ENCODE peak calls at places on chromosomes 12 and 14, in ten cellular contexts. K is left ventricle myocardium inferior, F is cardiac muscle cell, G is hepatocyte, C is tibial artery, L is psoas muscle, J is upper lobe of right lung, E is SK-N-SH, O is ovary, W is A549. Y is an unnamed sample.

GRCh38 chr14:90830931-90831701 is 14.9 kb upstream of the TTC7B start:
- DNase-seq in C (no peak), O (no peak), L (peak; percentile 39), E (no peak), W (no peak), K (no peak), J (peak; percentile 60), G (no peak), F (no peak), Y (no peak)

GRCh38 chr14:46782281-46782680 is 130.7 kb upstream of the RPL10L start:
- DNase-seq in C (no peak), W (no peak), F (no peak), E (no peak), G (no peak), L (no peak), O (no peak), J (no peak), K (no peak), Y (no peak)

GRCh38 chr12:60123443-60124000 is 527.7 kb downstream of the SLC16A7 start:
- DNase-seq in J (no peak), F (no peak), K (no peak), O (no peak), E (no peak), L (no peak), W (no peak), G (no peak), C (no peak), Y (no peak)

GRCh38 chr14:71429900-71430299 is 502.3 kb upstream of the RGS6 start:
- DNase-seq in F (no peak), W (no peak), J (no peak), K (no peak), O (no peak), L (no peak), E (no peak), C (no peak), G (no peak), Y (no peak)

GRCh38 chr14:51750542-51750941 is 98.8 kb downstream of the FRMD6 start:
- DNase-seq in G (no peak), E (peak; percentile 8), W (peak; percentile 21), F (peak; percentile 5), J (no peak), O (no peak), L (no peak), C (no peak), K (no peak), Y (no peak)

GRCh38 chr12:104557488-104558195 is 100.9 kb downstream of the CHST11 start:
- DNase-seq in F (no peak), L (no peak), C (no peak), J (no peak), G (no peak), W (no peak), K (no peak), E (no peak), O (no peak), Y (no peak)

GRCh38 chr14:22994762-22995275 is 12.5 kb upstream of the AJUBA start:
- DNase-seq in L (no peak), K (no peak), O (no peak), G (peak; percentile 64), J (peak; percentile 72), C (no peak), W (peak; percentile 40), F (peak; percentile 49), E (peak; percentile 77), Y (no peak)

GRCh38 chr14:105987563-105987962 is 461.2 kb downstream of the TMEM121 start:
- DNase-seq in K (no peak), O (no peak), J (no peak), F (no peak), G (no peak), E (no peak), W (no peak), L (no peak), C (no peak), Y (no peak)

GRCh38 chr12:54352891-54353874 is 11.1 kb downstream of the GPR84 start:
- DNase-seq in L (no peak), E (peak; percentile 83), C (no peak), K (no peak), O (peak; percentile 62), J (no peak), W (no peak), G (peak; percentile 70), F (no peak), Y (no peak)

GRCh38 chr14:24376448-24377070 is 8.6 kb downstream of the NFATC4 start:
- DNase-seq in G (no peak), W (no peak), E (no peak), K (no peak), F (no peak), C (no peak), J (no peak), O (no peak), L (no peak), Y (no peak)

GRCh38 chr12:131038159-131038558 is 84.5 kb downstream of the ADGRD1 start:
- DNase-seq in W (no peak), K (no peak), F (no peak), O (no peak), C (no peak), E (no peak), L (no peak), J (no peak), G (no peak), Y (no peak)

GRCh38 chr12:42507589-42507988 is 82.0 kb downstream of the PRICKLE1 start:
- DNase-seq in J (no peak), G (no peak), O (no peak), L (no peak), C (no peak), W (no peak), E (peak; percentile 38), F (no peak), K (no peak), Y (no peak)

GRCh38 chr12:65462506-65462905 is 184.0 kb downstream of the MSRB3 start:
- DNase-seq in O (no peak), F (no peak), E (no peak), C (no peak), K (no peak), L (no peak), W (no peak), J (no peak), G (no peak), Y (no peak)

GRCh38 chr12:65962921-65963883 is 138.9 kb downstream of the HMGA2 start:
- DNase-seq in K (no peak), W (peak; percentile 47), G (peak; percentile 14), E (peak; percentile 5), F (peak; percentile 13), L (no peak), J (no peak), O (peak; percentile 26), C (peak; percentile 20), Y (peak; percentile 41)

DNA sequence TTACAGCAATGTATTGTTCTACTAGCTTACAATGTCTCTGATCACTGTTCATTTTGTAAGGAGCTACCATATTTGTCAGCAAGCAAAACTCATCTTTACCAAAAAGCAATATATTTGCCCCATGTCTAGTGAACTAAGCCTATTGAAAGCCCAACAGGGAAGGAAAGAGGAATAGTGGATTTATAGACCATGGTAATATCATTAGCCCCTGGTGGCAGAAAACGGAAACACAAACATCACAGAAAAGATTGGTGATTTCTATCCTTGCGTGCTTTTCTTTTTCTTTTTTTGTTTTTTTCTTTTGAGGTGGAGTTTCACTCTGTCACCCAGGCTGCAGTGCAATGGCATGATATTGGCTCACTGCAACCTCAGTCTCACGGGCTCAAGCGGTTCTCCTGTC is 1562.4 kb upstream of the TMEM132C start:
- DNase-seq in K (no peak), J (no peak), E (no peak), W (no peak), G (no peak), C (no peak), O (no peak), L (no peak), F (no peak), Y (no peak)
- TF ChIP-seq CTCF in K (no peak), J (no peak), E (peak; percentile 42), W (no peak), G (no peak), C (no peak), O (no peak), L (no peak), F (no peak), Y (no peak)

DNA sequence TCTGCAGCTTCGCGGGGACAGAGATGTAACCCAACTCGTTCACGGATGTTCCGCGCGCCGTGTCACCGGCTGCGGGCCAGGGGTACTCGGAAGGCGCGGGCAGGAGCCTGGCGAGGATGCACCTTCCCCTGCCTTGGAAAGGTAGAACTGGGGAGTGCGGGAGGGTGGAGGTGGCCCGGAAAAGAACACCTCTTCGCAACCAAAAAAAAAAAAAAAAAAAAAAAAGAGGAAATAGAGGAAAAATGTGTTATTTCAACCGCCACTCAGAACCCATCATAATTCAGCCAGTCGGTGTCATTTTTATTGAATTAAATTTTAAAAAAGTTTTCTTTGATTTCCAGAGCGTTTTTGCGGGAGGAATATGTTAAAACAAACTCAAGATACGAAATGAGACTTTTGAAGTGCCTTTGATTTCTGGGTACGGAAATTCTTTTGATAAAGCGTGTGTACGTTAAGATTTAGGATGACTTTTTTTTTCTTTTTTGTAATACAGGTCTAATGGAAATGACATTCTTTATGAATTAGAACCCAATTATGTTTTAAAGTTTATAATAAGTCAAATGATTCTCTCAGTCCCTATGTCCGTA is 8.9 kb downstream of the CDKN1B start:
- DNase-seq in L (no peak), J (peak; percentile 89), K (no peak), E (no peak), O (no peak), W (no peak), C (no peak), F (no peak), G (no peak), Y (no peak)
- H3K4me1 ChIP-seq in L (peaks cover 24% of the 10 kb centered on the region), J (peaks cover 21% of the 10 kb centered on the region), K (peaks cover 48% of the 10 kb centered on the region), E (peaks cover 10% of the 10 kb centered on the region), O (peaks cover 2% of the 10 kb centered on the region), W (peaks cover 21% of the 10 kb centered on the region), C (peaks cover 7% of the 10 kb centered on the region), F (peaks cover 9% of the 10 kb centered on the region), G (peaks cover 16% of the 10 kb centered on the region), Y (peaks cover 6% of the 10 kb centered on the region)

GRCh38 chr12:112524676-112525425 is 106.1 kb downstream of the PTPN11 start:
- DNase-seq in L (no peak), G (no peak), O (no peak), J (no peak), W (peak; percentile 47), F (no peak), E (no peak), C (no peak), K (no peak), Y (no peak)
- TF ChIP-seq CTCF in L (no peak), G (no peak), O (no peak), J (peak; percentile 8), W (no peak), F (peak; percentile 17), E (no peak), C (no peak), K (no peak), Y (no peak)

DNA sequence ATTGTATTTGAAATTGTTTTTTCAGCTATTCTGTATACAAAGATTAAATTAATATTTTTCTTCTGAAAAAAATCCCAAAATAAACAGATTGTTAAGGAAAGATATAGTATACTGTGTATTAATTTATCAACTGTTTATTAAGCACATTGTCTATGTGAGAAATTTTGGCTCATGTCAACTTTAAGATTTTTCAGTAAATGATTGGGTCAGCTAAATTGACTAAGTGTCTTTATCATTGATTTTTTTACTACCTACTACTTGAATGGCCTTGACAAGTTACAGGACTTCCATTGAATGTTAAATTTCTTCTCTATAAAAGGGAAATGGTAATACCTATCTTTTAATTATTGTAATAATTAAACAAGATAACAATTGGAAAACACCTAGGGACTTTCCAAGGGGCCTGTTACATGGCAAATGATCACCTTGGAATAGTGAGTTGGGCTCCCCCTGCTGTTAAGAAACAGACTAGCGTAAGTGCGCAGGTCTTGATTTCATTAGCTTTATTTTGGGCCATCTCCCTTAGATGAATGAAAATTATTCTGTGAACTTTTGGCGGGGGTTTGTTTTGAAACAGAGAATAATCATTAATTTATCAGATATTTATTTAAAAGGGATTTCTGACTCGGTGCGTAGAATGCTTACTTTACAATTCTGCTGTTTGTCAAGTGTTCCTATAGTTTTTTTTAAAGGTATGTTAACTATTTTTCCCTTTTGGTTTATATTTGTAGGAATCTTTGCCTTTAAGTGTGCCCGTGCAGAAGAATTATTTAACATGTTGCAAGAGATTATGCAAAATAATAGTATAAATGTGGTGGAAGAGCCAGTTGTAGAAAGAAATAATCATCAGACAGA is 14.5 kb upstream of the CCT2 start:
- DNase-seq in K (no peak), C (peak; percentile 62), G (peak; percentile 80), F (peak; percentile 81), O (peak; percentile 38), E (peak; percentile 49), W (peak; percentile 83), L (no peak), J (no peak), Y (peak; percentile 58)
- H3K4me1 ChIP-seq in K (peaks cover 18% of the 10 kb centered on the region), C (no peaks in the 10 kb centered on the region), G (no peaks in the 10 kb centered on the region), F (no peaks in the 10 kb centered on the region), O (no peaks in the 10 kb centered on the region), E (peaks cover 8% of the 10 kb centered on the region), W (peaks cover 39% of the 10 kb centered on the region), L (peaks cover 4% of the 10 kb centered on the region), J (no peaks in the 10 kb centered on the region), Y (no peaks in the 10 kb centered on the region)